ENCODE peak calls at places on chromosomes 1 and 21, in five cellular contexts. N is A549, S is K562, Z is HepG2, B is GM12878. H is an unnamed sample.

GRCh38 chr1:1763657-1764621 is 14.3 kb downstream of the NADK start:
- DNase-seq in S (no peak), N (peak), B (no peak), Z (no peak), H (no peak)

GRCh38 chr1:201511925-201512539 is 5.1 kb upstream of the CSRP1 start:
- DNase-seq in S (no peak), Z (peak), N (no peak), B (peak), H (peak)

GRCh38 chr1:39478536-39478935 is 12.9 kb upstream of the BMP8A start:
- DNase-seq in S (no peak), Z (no peak), N (no peak), B (no peak), H (no peak)

GRCh38 chr1:44881011-44881632 is 38.1 kb upstream of the PTCH2 start:
- DNase-seq in Z (no peak), N (no peak), S (no peak), B (no peak), H (no peak)

GRCh38 chr1:82160903-82161302 is 360.2 kb downstream of the ADGRL2 start:
- DNase-seq in S (no peak), N (no peak), Z (no peak), B (no peak), H (no peak)

GRCh38 chr1:239031310-239031709 is 355.1 kb upstream of the CHRM3 start:
- DNase-seq in S (no peak), N (no peak), B (no peak), Z (no peak), H (no peak)

GRCh38 chr1:54811066-54811465 is 9.9 kb upstream of the TTC22 start:
- DNase-seq in Z (no peak), S (no peak), N (no peak), B (no peak), H (no peak)

GRCh38 chr1:5972198-5972520 is 20.1 kb downstream of the NPHP4 start:
- DNase-seq in S (no peak), N (no peak), Z (no peak), B (no peak), H (peak)

GRCh38 chr1:15167386-15167785 is 13.8 kb downstream of the TMEM51 start:
- DNase-seq in N (no peak), S (no peak), B (no peak), Z (no peak), H (no peak)

GRCh38 chr1:201916649-201917249 is 28.1 kb downstream of the SHISA4 start:
- DNase-seq in N (peak), Z (peak), S (peak), B (no peak), H (no peak)

GRCh38 chr1:227938276-227938675 is 9.5 kb downstream of the WNT9A start:
- DNase-seq in Z (no peak), N (no peak), B (no peak), S (no peak), H (no peak)

GRCh38 chr1:116878804-116879477 is 30.8 kb upstream of the PTGFRN start:
- DNase-seq in N (no peak), S (peak), B (peak), Z (no peak), H (peak)

GRCh38 chr1:89953072-89953626 is 41.8 kb upstream of the ZNF326 start:
- DNase-seq in Z (peak), N (peak), S (peak), B (peak), H (peak)

GRCh38 chr1:211386931-211387330 is 60.3 kb downstream of the TRAF5 start:
- DNase-seq in S (no peak), N (no peak), Z (no peak), B (no peak), H (no peak)

GRCh38 chr1:7616076-7616833 is 154.8 kb upstream of the VAMP3 start:
- DNase-seq in N (peak), B (no peak), Z (peak), S (peak), H (peak)

GRCh38 chr1:23664837-23665795 is 26.5 kb upstream of the RPL11 start:
- DNase-seq in S (no peak), Z (peak), N (peak), B (peak), H (peak)

GRCh38 chr1:57024855-57025254 is 59.0 kb upstream of the C8B start:
- DNase-seq in B (no peak), S (no peak), N (no peak), Z (no peak), H (no peak)

GRCh38 chr1:232221790-232222499 is 408.0 kb downstream of the SIPA1L2 start:
- DNase-seq in N (peak), B (no peak), Z (no peak), S (no peak), H (no peak)

GRCh38 chr1:83555871-83556270 is 443.1 kb downstream of the TTLL7 start:
- DNase-seq in N (no peak), B (no peak), S (no peak), Z (no peak), H (no peak)

GRCh38 chr1:220176540-220176939 is 82.6 kb downstream of the IARS2 start:
- DNase-seq in Z (no peak), B (no peak), S (no peak), N (no peak), H (no peak)

GRCh38 chr1:83999316-83999819 is 436 bp upstream of the TTLL7 start:
- DNase-seq in S (peak), B (no peak), Z (peak), N (peak), H (no peak)

GRCh38 chr1:35047188-35047858 is 15.6 kb upstream of the ZMYM6 start:
- DNase-seq in N (no peak), B (no peak), Z (no peak), S (no peak), H (no peak)

GRCh38 chr1:167292216-167292615 is 71.5 kb downstream of the POU2F1 start:
- DNase-seq in Z (no peak), N (no peak), S (no peak), B (no peak), H (no peak)
- TF ChIP-seq ESRRA in Z (no peak), N (no peak), S (no peak), B (no peak), H (no peak)

DNA sequence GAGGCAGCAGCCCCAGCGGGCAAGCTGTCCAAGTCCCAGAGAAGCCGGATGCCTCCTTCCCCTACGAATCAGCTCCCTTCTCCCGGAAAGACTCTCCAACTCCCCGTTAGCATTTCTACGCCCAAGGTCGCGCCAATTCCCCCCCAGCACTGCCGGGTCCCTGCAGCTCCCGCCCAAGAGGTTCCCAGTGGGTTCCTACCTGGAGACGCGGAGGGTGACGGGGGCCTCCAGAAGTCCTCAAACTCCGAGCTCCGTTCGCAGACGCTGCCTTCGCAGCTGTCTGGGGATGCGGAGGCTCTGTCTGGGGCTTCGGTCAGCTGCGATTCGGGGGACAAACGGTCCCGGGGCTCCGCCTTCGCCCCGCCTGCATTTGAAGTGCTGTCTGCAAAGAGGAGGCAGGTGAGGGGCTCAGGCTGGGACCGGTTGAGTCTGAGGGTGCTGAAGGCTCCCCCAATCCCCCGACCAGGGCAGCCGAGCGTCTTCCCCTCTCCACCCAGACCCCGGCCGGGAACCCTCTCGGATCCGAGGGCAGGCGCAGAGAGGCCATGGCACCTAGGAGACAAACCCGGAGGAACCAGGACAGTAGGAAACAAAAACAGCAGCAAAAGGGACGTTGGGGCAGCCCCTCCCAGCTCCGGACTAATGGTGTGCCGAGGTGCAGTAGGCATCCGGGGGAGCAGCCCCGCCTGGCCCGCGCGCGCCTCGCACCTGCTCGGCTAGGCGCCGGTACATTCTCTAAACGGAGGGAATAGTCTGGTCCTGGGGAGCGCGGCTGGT is 3.9 kb downstream of the GFI1 start:
- DNase-seq in S (no peak), B (no peak), Z (no peak), N (no peak), H (peak)
- TF ChIP-seq ESRRA in S (no peak), B (no peak), Z (no peak), N (no peak), H (peak)

DNA sequence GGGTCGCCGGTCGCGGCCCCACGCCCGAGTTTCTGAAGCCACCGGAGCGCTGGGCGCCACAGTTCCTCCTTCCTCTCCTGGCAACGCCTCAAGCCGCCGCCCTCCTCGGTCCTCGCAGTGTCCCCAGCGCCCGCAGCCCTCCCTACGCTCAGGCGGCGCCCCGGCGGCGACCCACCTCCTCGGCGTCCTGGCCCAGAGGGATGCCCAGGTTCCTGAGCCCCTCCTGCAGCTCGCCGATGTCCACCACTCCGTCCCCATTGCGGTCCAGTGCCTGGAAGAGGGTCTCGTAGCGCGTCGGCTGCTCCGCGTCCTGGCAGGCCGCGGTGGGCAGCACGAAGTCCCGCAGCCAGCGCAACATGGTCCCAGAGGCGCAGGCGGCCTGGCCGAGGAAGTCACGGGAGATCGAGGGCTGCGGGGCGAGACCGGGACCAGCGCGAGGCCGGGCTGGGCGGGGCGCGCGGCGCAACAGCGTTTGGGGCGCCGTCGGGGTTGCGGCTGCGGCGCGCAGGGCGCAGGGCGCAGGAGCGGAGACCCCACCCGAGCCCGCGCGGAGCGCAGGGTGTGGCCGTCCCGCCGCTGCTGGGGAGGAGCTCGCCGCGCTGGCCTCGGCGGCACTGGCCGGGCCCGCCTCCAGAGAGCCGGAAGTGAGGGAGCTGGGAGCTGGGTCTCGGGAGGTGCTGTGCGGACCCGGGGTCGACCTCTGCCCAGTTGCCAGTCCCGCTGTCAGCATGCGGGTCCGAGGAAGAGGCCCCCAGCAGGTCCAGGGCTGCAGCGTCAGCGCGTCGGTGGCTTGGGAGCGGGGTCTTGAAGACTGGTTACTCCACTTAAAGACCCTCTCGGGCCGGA is at the start of gene SLC25A24:
- DNase-seq in N (peak), S (peak), B (no peak), Z (peak), H (peak)
- TF ChIP-seq ESRRA in N (no peak), S (peak), B (no peak), Z (no peak), H (no peak)

GRCh38 chr21:17461582-17461981 is 51.3 kb upstream of the CXADR start:
- DNase-seq in N (peak), Z (peak), B (no peak), S (no peak), H (no peak)

GRCh38 chr21:17461014-17461413 is 51.8 kb upstream of the CXADR start:
- DNase-seq in B (no peak), Z (no peak), N (peak), S (no peak), H (no peak)

GRCh38 chr21:17462276-17462981 is 50.4 kb upstream of the CXADR start:
- DNase-seq in Z (peak), N (peak), B (no peak), S (no peak), H (no peak)

GRCh38 chr21:17466166-17466565 is 46.7 kb upstream of the CXADR start:
- DNase-seq in N (peak), S (no peak), Z (peak), B (no peak), H (no peak)

GRCh38 chr21:17463441-17463840 is 49.4 kb upstream of the CXADR start:
- DNase-seq in N (peak), B (no peak), Z (peak), S (no peak), H (no peak)
- TF ChIP-seq ESRRA in N (no peak), B (no peak), Z (no peak), S (no peak), H (no peak)

DNA sequence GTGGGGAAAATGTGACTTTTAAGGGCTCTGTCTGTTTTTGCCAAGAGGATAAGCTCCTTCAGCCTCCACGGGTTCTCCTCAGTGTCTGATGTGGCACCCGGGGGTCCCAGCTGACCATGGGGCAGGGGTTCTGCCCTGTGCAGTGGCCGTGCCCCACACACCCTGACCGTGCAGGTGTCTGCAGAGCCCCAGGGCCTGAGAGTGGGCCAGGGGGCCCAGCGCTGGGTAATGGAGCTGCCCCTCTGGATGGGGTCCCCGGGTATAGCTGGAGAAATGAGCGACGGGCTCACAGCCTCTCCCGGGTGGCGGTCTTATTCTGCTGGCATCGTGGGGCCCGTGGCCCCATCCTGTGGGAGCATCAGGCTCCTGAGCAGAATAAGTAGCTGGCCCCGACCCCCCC is 2.9 kb upstream of the PFKL start:
- DNase-seq in Z (no peak), B (no peak), S (no peak), N (no peak), H (no peak)
- TF ChIP-seq ESRRA in Z (no peak), B (no peak), S (no peak), N (no peak), H (no peak)

GRCh38 chr21:28636988-28637691 is 355.5 kb downstream of the LTN1 start:
- DNase-seq in S (no peak), N (peak), B (no peak), Z (no peak), H (no peak)

GRCh38 chr21:28635541-28635940 is 357.1 kb downstream of the LTN1 start:
- DNase-seq in N (no peak), B (no peak), Z (no peak), S (no peak), H (no peak)

GRCh38 chr21:28632718-28633408 is 359.8 kb downstream of the LTN1 start:
- DNase-seq in Z (no peak), S (no peak), B (no peak), N (no peak), H (no peak)

GRCh38 chr21:28639742-28640141 is 352.9 kb downstream of the LTN1 start:
- DNase-seq in N (no peak), B (no peak), S (no peak), Z (no peak), H (no peak)

GRCh38 chr21:28633803-28634572 is 358.7 kb downstream of the LTN1 start:
- DNase-seq in S (no peak), B (no peak), N (no peak), Z (no peak), H (no peak)
- TF ChIP-seq ESRRA in S (no peak), B (no peak), N (no peak), Z (no peak), H (no peak)

GRCh38 chr21:32576011-32576410 is 9.3 kb downstream of the TCP10L start:
- DNase-seq in N (no peak), B (no peak), Z (no peak), S (peak), H (no peak)

GRCh38 chr21:32569261-32570230 is 15.8 kb downstream of the TCP10L start:
- DNase-seq in Z (peak), S (peak), N (peak), B (peak), H (peak)

GRCh38 chr21:32570456-32570855 is 14.9 kb downstream of the TCP10L start:
- DNase-seq in Z (no peak), S (no peak), N (no peak), B (no peak), H (no peak)

GRCh38 chr21:32574946-32575925 is 10.1 kb downstream of the TCP10L start:
- DNase-seq in N (no peak), S (peak), B (no peak), Z (no peak), H (no peak)

GRCh38 chr21:32572574-32573420 is 12.5 kb downstream of the TCP10L start:
- DNase-seq in Z (peak), N (no peak), B (no peak), S (no peak), H (no peak)
- TF ChIP-seq ESRRA in Z (no peak), N (no peak), B (no peak), S (no peak), H (no peak)

H was measured in WTC11.